ENCODE peak calls at places on chromosomes 4 and X, in four cellular contexts. One of them, this sample, is unnamed.

GRCh38 chrX:13001961-13002671 is 27.2 kb downstream of the TMSB4X start:
- DNase-seq in NCI-H1105: no peak
- DNase-seq in NCI-H1694: no peak
- DNase-seq in NCI-H460: no peak
- DNase-seq in this sample: no peak

GRCh38 chr4:141871086-141871485 is 234.7 kb downstream of the IL15 start:
- DNase-seq in NCI-H460: no peak
- DNase-seq in NCI-H1105: no peak
- DNase-seq in NCI-H1694: no peak
- DNase-seq in this sample: no peak

GRCh38 chrX:100874240-100874798 is at the start of gene NOX1:
- DNase-seq in NCI-H460: no peak
- DNase-seq in NCI-H1105: no peak
- DNase-seq in NCI-H1694: no peak
- DNase-seq in this sample: no peak

GRCh38 chr4:185504098-185505047 is 30.9 kb downstream of the PDLIM3 start:
- DNase-seq in NCI-H1105: no peak
- DNase-seq in NCI-H460: peak
- DNase-seq in NCI-H1694: no peak
- DNase-seq in this sample: no peak

GRCh38 chr4:152894673-152895072 is 41.5 kb upstream of the FHDC1 start:
- DNase-seq in NCI-H1105: no peak
- DNase-seq in NCI-H460: no peak
- DNase-seq in NCI-H1694: no peak
- DNase-seq in this sample: no peak

GRCh38 chr4:2276581-2277325 is 14.8 kb upstream of the MXD4 start:
- DNase-seq in NCI-H1694: peak
- DNase-seq in NCI-H460: no peak
- DNase-seq in NCI-H1105: no peak
- DNase-seq in this sample: no peak

GRCh38 chr4:166501941-166502382 is 628.9 kb downstream of the TLL1 start:
- DNase-seq in NCI-H1105: no peak
- DNase-seq in NCI-H1694: peak
- DNase-seq in NCI-H460: peak
- DNase-seq in this sample: no peak

GRCh38 chrX:136497556-136498048 is at the start of gene HTATSF1:
- DNase-seq in NCI-H1694: no peak
- DNase-seq in NCI-H1105: no peak
- DNase-seq in NCI-H460: no peak
- DNase-seq in this sample: no peak

GRCh38 chrX:41332408-41332987 is 1.5 kb upstream of the DDX3X start:
- DNase-seq in NCI-H1694: no peak
- DNase-seq in NCI-H460: no peak
- DNase-seq in NCI-H1105: no peak
- DNase-seq in this sample: no peak

GRCh38 chrX:1223253-1223621 is 10.8 kb upstream of the CRLF2 start:
- DNase-seq in NCI-H1105: no peak
- DNase-seq in NCI-H1694: no peak
- DNase-seq in NCI-H460: no peak
- DNase-seq in this sample: no peak

GRCh38 chr4:159248383-159249178 is 145.7 kb downstream of the RAPGEF2 start:
- DNase-seq in NCI-H1694: peak
- DNase-seq in NCI-H1105: no peak
- DNase-seq in NCI-H460: peak
- DNase-seq in this sample: no peak